ENCODE peak calls at places on chromosomes 2 and 18, in six cellular contexts. B is mesenchymal stem cell; I is H1; P is HCT116; A is CD8-positive, alpha-beta T cell; X is NT2/D1. E is an unnamed sample.
A peak's percentile ranks its signal among the peaks of the same experiment; 100 is the strongest.

GRCh38 chr18:77116201-77117080 is 16.1 kb downstream of the MBP start:
- DNase-seq in A (no peak), X (no peak), B (no peak), I (no peak), P (no peak), E (no peak)

GRCh38 chr2:171248205-171248662 is 87.5 kb upstream of the TLK1 start:
- DNase-seq in A (peak; percentile 4), X (no peak), I (no peak), B (no peak), P (no peak), E (no peak)

GRCh38 chr2:176751828-176752227 is 460.8 kb upstream of the HNRNPA3 start:
- DNase-seq in I (no peak), A (no peak), X (no peak), P (no peak), B (no peak), E (no peak)

GRCh38 chr2:142290931-142291330 is 160.1 kb upstream of the LRP1B start:
- DNase-seq in B (no peak), X (no peak), P (no peak), A (no peak), I (no peak), E (no peak)

GRCh38 chr2:40164736-40165502 is 287.0 kb downstream of the SLC8A1 start:
- DNase-seq in I (no peak), X (no peak), P (no peak), A (no peak), B (no peak), E (no peak)

GRCh38 chr18:76932026-76932819 is 109.9 kb downstream of the ZNF236 start:
- DNase-seq in I (no peak), P (no peak), X (no peak), B (no peak), A (no peak), E (peak; percentile 52)

GRCh38 chr2:187544371-187545080 is 9.7 kb downstream of the TFPI start:
- DNase-seq in X (no peak), I (no peak), A (no peak), B (no peak), P (peak; percentile 59), E (no peak)

GRCh38 chr2:193966590-193966989 is 1690.4 kb upstream of the SLC39A10 start:
- DNase-seq in P (peak; percentile 41), X (no peak), B (peak; percentile 53), I (no peak), A (no peak), E (peak; percentile 45)

GRCh38 chr18:58761241-58761969 is 90.1 kb downstream of the MALT1 start:
- DNase-seq in I (no peak), X (no peak), B (peak; percentile 37), P (no peak), A (no peak), E (no peak)

GRCh38 chr2:26940001-26940400 is 30.4 kb upstream of the MAPRE3 start:
- DNase-seq in A (no peak), B (no peak), X (no peak), P (no peak), I (no peak), E (no peak)

GRCh38 chr18:47754311-47755101 is 176.0 kb downstream of the SMAD2 start:
- DNase-seq in X (peak; percentile 63), A (peak; percentile 21), B (no peak), P (peak; percentile 37), I (peak; percentile 71), E (peak; percentile 57)

GRCh38 chr2:458431-458827 is 170.5 kb upstream of the ALKAL2 start:
- DNase-seq in A (no peak), P (no peak), B (no peak), X (no peak), I (no peak), E (no peak)

GRCh38 chr18:3710712-3711269 is 260.8 kb downstream of the TGIF1 start:
- DNase-seq in X (no peak), A (no peak), P (no peak), B (no peak), I (no peak), E (peak; percentile 52)

GRCh38 chr2:47357475-47357874 is 45.5 kb upstream of the MSH2 start:
- DNase-seq in B (peak; percentile 86), X (peak; percentile 73), I (no peak), A (no peak), P (no peak), E (peak; percentile 87)

GRCh38 chr2:47359375-47359868 is 43.5 kb upstream of the MSH2 start:
- DNase-seq in X (no peak), P (no peak), A (no peak), I (no peak), B (no peak), E (no peak)

GRCh38 chr2:47354817-47355653 is 47.9 kb upstream of the MSH2 start:
- DNase-seq in I (no peak), B (peak; percentile 14), A (no peak), X (no peak), P (no peak), E (no peak)

GRCh38 chr2:47354013-47354816 is 48.7 kb upstream of the MSH2 start:
- DNase-seq in A (no peak), I (no peak), X (no peak), B (peak; percentile 84), P (no peak), E (peak; percentile 65)
- H3K36me3 ChIP-seq in A (no peaks in the 10 kb centered on the region), I (no peaks in the 10 kb centered on the region), X (no peaks in the 10 kb centered on the region), B (no peaks in the 10 kb centered on the region), P (no peaks in the 10 kb centered on the region), E (no peaks in the 10 kb centered on the region)

GRCh38 chr2:11597538-11598225 is 63.8 kb downstream of the GREB1 start:
- DNase-seq in P (no peak), I (no peak), A (no peak), B (no peak), X (no peak), E (no peak)

GRCh38 chr2:11598228-11598731 is 64.4 kb downstream of the GREB1 start:
- DNase-seq in I (no peak), X (no peak), A (no peak), B (no peak), P (no peak), E (no peak)

GRCh38 chr2:11602563-11603182 is 67.3 kb downstream of the NTSR2 start:
- DNase-seq in I (no peak), A (no peak), B (no peak), X (no peak), P (no peak), E (no peak)

GRCh38 chr2:11592671-11593574 is 59.1 kb downstream of the GREB1 start:
- DNase-seq in A (no peak), P (no peak), X (no peak), B (no peak), I (no peak), E (no peak)

DNA sequence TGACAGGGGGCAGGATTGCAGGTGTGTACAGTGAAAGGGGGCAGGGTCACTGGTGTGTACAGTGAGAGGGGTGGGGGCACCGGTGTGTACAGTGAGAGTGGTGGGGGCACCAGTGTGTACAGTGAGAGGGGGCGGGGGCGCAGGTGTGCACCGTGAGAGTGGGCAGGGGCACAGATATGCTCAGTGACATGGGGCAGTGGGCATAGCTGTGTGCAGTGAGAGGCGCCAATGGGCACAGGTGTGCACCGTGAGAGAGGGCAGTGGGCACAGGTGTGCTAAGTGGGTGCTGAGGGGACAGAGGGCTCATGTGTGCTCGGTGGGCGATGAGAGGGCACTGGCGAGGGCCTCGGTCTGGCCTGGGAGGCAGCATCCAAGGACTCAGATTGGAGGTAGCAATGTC is 63.0 kb downstream of the GREB1 start:
- DNase-seq in I (no peak), X (no peak), P (no peak), A (no peak), B (no peak), E (no peak)
- H3K4me3 ChIP-seq in I (no peak overlapping the region), X (no peak overlapping the region), P (no peak overlapping the region), A (no peak overlapping the region), B (no peak overlapping the region), E (no peak overlapping the region)

GRCh38 chr18:55268629-55269275 is 309.5 kb upstream of the CCDC68 start:
- DNase-seq in A (no peak), I (no peak), X (no peak), P (no peak), B (no peak), E (no peak)

GRCh38 chr18:55269632-55270031 is 310.4 kb upstream of the CCDC68 start:
- DNase-seq in X (no peak), I (no peak), P (no peak), B (no peak), A (no peak), E (no peak)

GRCh38 chr18:55265916-55266488 is 306.7 kb upstream of the CCDC68 start:
- DNase-seq in I (no peak), P (no peak), A (no peak), X (no peak), B (peak; percentile 41), E (no peak)

GRCh38 chr18:55266981-55267380 is 307.7 kb upstream of the CCDC68 start:
- DNase-seq in B (no peak), I (no peak), X (no peak), A (no peak), P (no peak), E (no peak)

DNA sequence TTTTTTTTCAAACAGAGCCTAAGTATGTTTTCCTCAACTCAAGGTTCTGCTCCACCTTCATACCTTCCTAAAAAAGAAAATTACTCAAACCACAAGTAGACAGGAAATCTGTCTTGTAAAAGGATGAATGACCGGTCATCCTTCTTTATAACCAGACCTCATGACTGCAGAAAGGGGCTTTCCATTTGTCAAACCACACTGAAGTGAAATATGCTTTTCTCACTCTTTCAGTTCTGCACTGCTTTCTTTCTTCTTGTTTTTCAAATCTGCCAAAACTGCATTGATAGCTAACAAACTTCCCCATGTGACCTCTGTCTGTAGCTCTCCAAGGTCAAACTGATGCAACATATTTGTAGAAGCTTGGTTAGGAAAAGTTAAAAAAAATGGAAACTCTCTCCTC is 308.9 kb upstream of the CCDC68 start:
- DNase-seq in A (no peak), I (no peak), P (no peak), X (no peak), B (peak; percentile 34), E (no peak)
- H3K36me3 ChIP-seq in A (no peaks in the 10 kb centered on the region), I (peaks cover 32% of the 10 kb centered on the region), P (no peaks in the 10 kb centered on the region), X (peaks cover 6% of the 10 kb centered on the region), B (peaks cover 6% of the 10 kb centered on the region), E (no peaks in the 10 kb centered on the region)

DNA sequence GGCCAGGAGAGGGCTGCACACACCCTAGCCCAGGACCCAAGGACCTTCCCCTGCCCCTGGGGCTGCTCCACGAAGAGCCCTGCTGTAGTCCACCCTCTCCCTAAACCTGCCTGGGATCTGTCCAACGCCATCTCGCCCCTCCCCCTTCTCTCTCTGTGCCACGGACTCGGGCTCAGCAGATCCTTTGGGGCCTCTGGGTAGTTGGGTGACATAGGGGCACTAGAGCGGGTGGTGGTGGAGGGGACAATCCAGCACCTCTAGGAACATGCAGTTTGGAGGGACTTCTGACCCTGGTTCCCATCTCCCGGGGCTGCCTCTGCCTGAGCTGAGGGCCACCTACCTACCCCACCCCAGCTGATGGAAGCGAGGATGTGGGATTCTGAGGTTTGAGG is 7.3 kb upstream of the CRYBA2 start:
- DNase-seq in A (no peak), B (no peak), I (no peak), X (no peak), P (no peak), E (no peak)
- H3K4me3 ChIP-seq in A (no peak overlapping the region), B (no peak overlapping the region), I (no peak overlapping the region), X (no peak overlapping the region), P (no peak overlapping the region), E (no peak overlapping the region)

E was measured in hepatocyte.